ENCODE peak calls at places on chromosomes 2 and 18, in seven cellular contexts. W, E, C, U, A, T and D are unnamed samples.

GRCh38 chr18:79766308-79766707 is 31.4 kb upstream of the KCNG2 start:
- DNase-seq in W (peak; percentile 48), E (no peak), C (no peak), U (no peak), A (no peak), T (no peak), D (no peak)

GRCh38 chr2:42722328-42723190 is 41.4 kb downstream of the OXER1 start:
- DNase-seq in W (no peak), E (peak; percentile 85), C (peak; percentile 26), U (no peak), A (peak; percentile 86), T (peak; percentile 53), D (no peak)

GRCh38 chr2:75310915-75311314 is 111.6 kb upstream of the TACR1 start:
- DNase-seq in W (no peak), E (peak; percentile 57), C (no peak), U (no peak), A (no peak), T (no peak), D (no peak)

GRCh38 chr2:36352024-36352398 is 3.6 kb upstream of the CRIM1 start:
- DNase-seq in W (no peak), E (peak; percentile 76), C (no peak), U (peak; percentile 11), A (no peak), T (no peak), D (no peak)

GRCh38 chr18:40874233-40874632 is 1080.8 kb upstream of the PIK3C3 start:
- DNase-seq in W (no peak), E (peak; percentile 79), C (no peak), U (no peak), A (no peak), T (no peak), D (no peak)

GRCh38 chr2:230913406-230913805 is 11.6 kb downstream of the GPR55 start:
- DNase-seq in W (peak; percentile 56), E (peak; percentile 37), C (no peak), U (peak; percentile 59), A (no peak), T (no peak), D (no peak)

GRCh38 chr18:48481092-48481491 is 57.7 kb upstream of the CTIF start:
- DNase-seq in W (no peak), E (no peak), C (no peak), U (no peak), A (no peak), T (no peak), D (no peak)

GRCh38 chr2:158755310-158755709 is 39.8 kb upstream of the DAPL1 start:
- DNase-seq in W (no peak), E (no peak), C (no peak), U (no peak), A (no peak), T (no peak), D (no peak)

GRCh38 chr2:42360493-42360889 is 526 bp downstream of the COX7A2L start:
- DNase-seq in W (no peak), E (no peak), C (no peak), U (no peak), A (no peak), T (no peak), D (no peak)

GRCh38 chr2:10103179-10103578 is 19.4 kb upstream of the RRM2 start:
- DNase-seq in W (no peak), E (no peak), C (no peak), U (peak; percentile 83), A (no peak), T (no peak), D (no peak)

GRCh38 chr18:23207994-23208393 is 72.7 kb downstream of the CABLES1 start:
- DNase-seq in W (no peak), E (no peak), C (no peak), U (no peak), A (no peak), T (no peak), D (no peak)

GRCh38 chr18:37334494-37335125 is 231.0 kb downstream of the CELF4 start:
- DNase-seq in W (no peak), E (peak; percentile 4), C (no peak), U (no peak), A (no peak), T (no peak), D (no peak)

GRCh38 chr18:37339701-37340215 is 225.8 kb downstream of the CELF4 start:
- DNase-seq in W (no peak), E (no peak), C (no peak), U (no peak), A (no peak), T (no peak), D (no peak)

GRCh38 chr18:37336568-37337285 is 228.9 kb downstream of the CELF4 start:
- DNase-seq in W (no peak), E (no peak), C (no peak), U (no peak), A (no peak), T (no peak), D (no peak)

GRCh38 chr18:37332764-37333420 is 232.7 kb downstream of the CELF4 start:
- DNase-seq in W (no peak), E (no peak), C (no peak), U (no peak), A (no peak), T (no peak), D (no peak)

GRCh38 chr18:37335337-37335736 is 230.3 kb downstream of the CELF4 start:
- DNase-seq in W (no peak), E (no peak), C (no peak), U (peak; percentile 49), A (no peak), T (no peak), D (no peak)
- TF ChIP-seq CTCF in W (no peak), E (no peak), C (no peak), U (peak; percentile 56), A (peak; percentile 46), T (no peak), D (peak; percentile 44)

DNA sequence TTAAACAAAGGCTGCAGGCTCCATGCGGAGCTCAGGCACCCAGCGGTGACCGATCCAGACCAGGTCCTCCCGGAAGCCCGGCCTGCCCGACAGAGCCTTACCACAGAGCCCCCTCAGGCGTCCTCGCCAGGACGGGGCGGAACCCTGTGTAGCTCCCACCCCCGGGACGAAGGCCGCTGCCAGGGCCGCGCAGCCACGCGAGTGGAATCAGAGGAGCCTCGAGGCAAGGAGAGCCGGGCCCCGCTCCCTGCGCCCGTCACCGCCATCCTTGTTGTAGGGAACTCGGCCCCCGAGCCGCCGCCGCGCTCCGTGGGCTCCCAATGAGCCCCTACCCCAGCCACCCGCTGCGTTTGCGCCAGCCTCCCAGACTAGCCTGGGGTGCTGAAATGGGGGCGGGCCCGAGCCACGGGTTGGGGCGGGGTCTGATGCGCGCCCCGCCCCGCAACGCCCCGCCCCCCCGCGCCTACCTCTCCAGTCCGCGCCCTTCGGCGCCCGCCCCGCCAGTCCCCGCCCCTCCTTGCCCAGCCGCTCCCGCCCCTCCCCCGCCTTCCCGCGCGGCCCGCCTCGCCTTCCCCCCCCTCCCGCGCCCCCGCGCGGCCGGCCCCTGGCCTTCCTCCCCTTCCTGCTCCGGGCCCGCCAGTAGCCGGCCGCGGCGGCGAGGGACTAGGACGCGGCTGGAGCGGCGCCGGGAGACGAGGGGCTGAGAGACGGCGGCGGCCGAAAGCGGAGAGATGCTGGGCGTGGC is at the start of gene LIMS1:
- DNase-seq in W (peak; percentile 92), E (peak; percentile 88), C (peak; percentile 84), U (peak; percentile 90), A (no peak), T (peak; percentile 95), D (peak; percentile 82)
- TF ChIP-seq CTCF in W (no peak), E (no peak), C (no peak), U (no peak), A (peak; percentile 5), T (peak; percentile 9), D (no peak)

DNA sequence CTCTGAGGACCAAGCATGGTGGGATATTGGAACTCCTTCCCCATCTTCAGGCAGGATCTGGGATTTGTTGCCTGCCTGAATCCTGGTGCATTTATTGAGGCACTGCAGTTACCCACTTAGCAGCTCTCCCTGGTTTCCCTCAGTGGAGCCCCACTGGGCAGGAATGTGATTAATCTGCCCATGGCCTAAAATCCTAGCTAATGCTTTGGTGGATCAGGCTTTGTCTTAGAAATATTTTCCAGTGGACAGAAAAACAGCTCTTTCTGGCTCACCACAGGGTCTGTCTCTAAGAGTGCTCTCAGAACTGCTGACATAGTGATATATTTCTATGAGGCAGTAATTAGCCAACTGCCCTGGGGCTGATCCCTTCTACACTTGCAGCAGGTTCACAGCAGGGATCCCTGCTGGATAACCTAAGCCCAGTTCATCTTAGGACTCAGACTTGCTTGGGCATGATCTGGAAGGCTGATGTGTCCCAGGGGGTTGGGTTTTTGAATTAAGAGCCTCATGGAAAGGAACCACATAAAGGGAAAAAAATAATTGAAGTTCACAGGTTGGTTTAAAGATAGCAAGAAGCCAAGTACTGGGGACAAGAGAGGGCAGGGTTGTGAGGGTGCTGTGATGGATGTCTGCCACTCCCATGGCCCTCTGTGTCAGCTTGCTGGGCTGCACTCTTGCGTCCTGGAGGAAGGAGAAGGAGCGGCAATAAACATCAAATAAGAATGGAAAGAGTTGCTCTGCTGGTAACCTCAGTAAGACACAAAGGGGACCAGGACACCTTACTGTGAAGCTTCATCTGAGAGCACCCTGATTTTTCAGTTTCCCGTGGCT is 44.2 kb upstream of the ZDBF2 start:
- DNase-seq in W (no peak), E (no peak), C (no peak), U (peak; percentile 62), A (no peak), T (no peak), D (no peak)
- TF ChIP-seq CTCF in W (no peak), E (no peak), C (no peak), U (peak; percentile 30), A (no peak), T (no peak), D (no peak)

DNA sequence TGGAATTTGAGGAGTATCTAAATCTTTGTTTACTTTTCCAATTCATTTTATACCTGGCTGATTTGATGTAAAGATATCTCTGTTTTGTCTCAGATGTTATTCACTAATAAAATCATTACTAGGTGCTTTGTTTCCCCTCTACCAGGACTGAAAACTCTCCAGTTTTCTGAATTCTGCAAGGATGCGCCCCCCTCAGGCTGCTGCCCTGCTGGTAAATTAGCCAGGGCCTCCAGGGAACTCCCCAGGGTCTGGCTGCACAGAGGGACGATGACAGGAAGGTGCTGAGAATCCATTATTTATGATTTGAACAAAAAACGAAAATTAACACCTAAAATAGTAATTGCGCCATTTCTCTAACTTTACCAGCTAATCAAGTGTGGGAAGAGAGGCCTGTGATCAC is 541.2 kb upstream of the POU3F3 start:
- DNase-seq in W (no peak), E (no peak), C (no peak), U (peak; percentile 4), A (no peak), T (no peak), D (no peak)
- TF ChIP-seq CTCF in W (no peak), E (no peak), C (no peak), U (no peak), A (no peak), T (no peak), D (peak; percentile 12)

DNA sequence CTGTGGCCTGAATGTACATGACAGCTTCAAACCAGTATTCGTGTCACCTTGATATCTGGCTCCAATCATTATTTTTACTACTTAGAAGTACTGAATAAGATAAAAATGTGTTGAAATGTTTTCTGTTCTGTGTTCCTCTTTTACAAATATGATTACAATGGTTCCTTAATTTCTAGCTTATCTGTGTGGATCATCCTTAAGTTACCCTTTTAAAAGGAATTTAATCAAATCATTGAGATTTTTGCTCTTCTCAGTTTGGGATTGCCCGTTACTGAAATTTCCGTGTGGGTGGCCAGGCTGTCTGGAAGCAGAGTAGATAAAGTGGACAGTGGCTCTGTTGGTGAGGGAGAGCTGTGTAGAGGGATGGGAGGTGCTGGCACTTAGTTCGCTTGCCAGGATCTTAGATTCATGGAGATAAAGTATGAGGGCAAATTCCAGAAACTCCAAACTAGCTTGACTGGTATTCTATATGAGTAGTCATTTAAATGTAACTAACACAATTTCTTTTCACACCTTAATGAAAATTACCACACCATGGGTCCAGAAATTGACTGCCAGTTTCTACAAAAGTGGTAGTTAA is 27.4 kb upstream of the SAG start:
- DNase-seq in W (no peak), E (no peak), C (no peak), U (peak; percentile 17), A (no peak), T (no peak), D (no peak)
- TF ChIP-seq CTCF in W (no peak), E (no peak), C (no peak), U (no peak), A (no peak), T (no peak), D (no peak)